ENCODE peak calls at places on chromosome 21, in nine cellular contexts. One of them, this sample, is unnamed.

GRCh38 chr21:42058631-42059111 is 12.4 kb upstream of the UMODL1 start:
- DNase-seq in Right ventricle myocardium superior: peak; percentile 26
- DNase-seq in GM13977: no peak
- DNase-seq in NCI-H748 treated with DMSO at 0.1 percent for 48 hours: no peak
- DNase-seq in hepatocyte: no peak
- DNase-seq in GF-D8: no peak
- DNase-seq in left colon: no peak
- DNase-seq in stimulated activated CD8-positive, alpha-beta memory T cell treated with anti-CD3 and anti-CD28 coated beads, Interleukin-7, amount 100 ng/mL, for 48 hours: no peak
- DNase-seq in upper lobe of right lung: peak; percentile 74
- DNase-seq in this sample: no peak

GRCh38 chr21:45163413-45164123 is 89.2 kb downstream of the ADARB1 start:
- DNase-seq in GM13977: no peak
- DNase-seq in hepatocyte: no peak
- DNase-seq in NCI-H748 treated with DMSO at 0.1 percent for 48 hours: no peak
- DNase-seq in left colon: no peak
- DNase-seq in GF-D8: no peak
- DNase-seq in upper lobe of right lung: no peak
- DNase-seq in Right ventricle myocardium superior: no peak
- DNase-seq in stimulated activated CD8-positive, alpha-beta memory T cell treated with anti-CD3 and anti-CD28 coated beads, Interleukin-7, amount 100 ng/mL, for 48 hours: no peak
- DNase-seq in this sample: no peak

GRCh38 chr21:39051561-39051949 is 131.7 kb downstream of the PSMG1 start:
- DNase-seq in GM13977: no peak
- DNase-seq in upper lobe of right lung: no peak
- DNase-seq in stimulated activated CD8-positive, alpha-beta memory T cell treated with anti-CD3 and anti-CD28 coated beads, Interleukin-7, amount 100 ng/mL, for 48 hours: no peak
- DNase-seq in hepatocyte: no peak
- DNase-seq in Right ventricle myocardium superior: no peak
- DNase-seq in left colon: no peak
- DNase-seq in NCI-H748 treated with DMSO at 0.1 percent for 48 hours: no peak
- DNase-seq in GF-D8: no peak
- DNase-seq in this sample: no peak

GRCh38 chr21:38234395-38235142 is 22.2 kb upstream of the KCNJ15 start:
- DNase-seq in NCI-H748 treated with DMSO at 0.1 percent for 48 hours: no peak
- DNase-seq in stimulated activated CD8-positive, alpha-beta memory T cell treated with anti-CD3 and anti-CD28 coated beads, Interleukin-7, amount 100 ng/mL, for 48 hours: no peak
- DNase-seq in Right ventricle myocardium superior: no peak
- DNase-seq in left colon: peak; percentile 15
- DNase-seq in GM13977: no peak
- DNase-seq in upper lobe of right lung: no peak
- DNase-seq in hepatocyte: peak; percentile 50
- DNase-seq in GF-D8: no peak
- DNase-seq in this sample: no peak

GRCh38 chr21:24197132-24197643 is 1410.1 kb downstream of the MRPL39 start:
- DNase-seq in GM13977: no peak
- DNase-seq in left colon: no peak
- DNase-seq in stimulated activated CD8-positive, alpha-beta memory T cell treated with anti-CD3 and anti-CD28 coated beads, Interleukin-7, amount 100 ng/mL, for 48 hours: no peak
- DNase-seq in upper lobe of right lung: no peak
- DNase-seq in NCI-H748 treated with DMSO at 0.1 percent for 48 hours: no peak
- DNase-seq in hepatocyte: no peak
- DNase-seq in GF-D8: no peak
- DNase-seq in Right ventricle myocardium superior: no peak
- DNase-seq in this sample: no peak

GRCh38 chr21:37266515-37267221 is 466 bp downstream of the VPS26C start:
- DNase-seq in NCI-H748 treated with DMSO at 0.1 percent for 48 hours: peak; percentile 61
- DNase-seq in GF-D8: no peak
- DNase-seq in Right ventricle myocardium superior: peak; percentile 69
- DNase-seq in left colon: peak; percentile 82
- DNase-seq in upper lobe of right lung: peak; percentile 87
- DNase-seq in GM13977: no peak
- DNase-seq in hepatocyte: peak; percentile 80
- DNase-seq in stimulated activated CD8-positive, alpha-beta memory T cell treated with anti-CD3 and anti-CD28 coated beads, Interleukin-7, amount 100 ng/mL, for 48 hours: peak; percentile 19
- DNase-seq in this sample: peak; percentile 95

GRCh38 chr21:31347435-31348032 is 3.5 kb upstream of the TIAM1 start:
- DNase-seq in stimulated activated CD8-positive, alpha-beta memory T cell treated with anti-CD3 and anti-CD28 coated beads, Interleukin-7, amount 100 ng/mL, for 48 hours: no peak
- DNase-seq in Right ventricle myocardium superior: no peak
- DNase-seq in GF-D8: no peak
- DNase-seq in hepatocyte: peak; percentile 40
- DNase-seq in NCI-H748 treated with DMSO at 0.1 percent for 48 hours: peak; percentile 15
- DNase-seq in left colon: no peak
- DNase-seq in upper lobe of right lung: no peak
- DNase-seq in GM13977: no peak
- DNase-seq in this sample: peak; percentile 33

GRCh38 chr21:34205811-34206635 is 132.6 kb downstream of the MRPS6 start:
- DNase-seq in upper lobe of right lung: no peak
- DNase-seq in GM13977: peak; percentile 49
- DNase-seq in hepatocyte: no peak
- DNase-seq in left colon: no peak
- DNase-seq in Right ventricle myocardium superior: no peak
- DNase-seq in stimulated activated CD8-positive, alpha-beta memory T cell treated with anti-CD3 and anti-CD28 coated beads, Interleukin-7, amount 100 ng/mL, for 48 hours: no peak
- DNase-seq in GF-D8: no peak
- DNase-seq in NCI-H748 treated with DMSO at 0.1 percent for 48 hours: peak; percentile 6
- DNase-seq in this sample: peak; percentile 99

GRCh38 chr21:36628096-36628495 is 70.8 kb upstream of the SIM2 start:
- DNase-seq in left colon: no peak
- DNase-seq in hepatocyte: no peak
- DNase-seq in stimulated activated CD8-positive, alpha-beta memory T cell treated with anti-CD3 and anti-CD28 coated beads, Interleukin-7, amount 100 ng/mL, for 48 hours: no peak
- DNase-seq in GF-D8: no peak
- DNase-seq in NCI-H748 treated with DMSO at 0.1 percent for 48 hours: no peak
- DNase-seq in GM13977: no peak
- DNase-seq in upper lobe of right lung: no peak
- DNase-seq in Right ventricle myocardium superior: no peak
- DNase-seq in this sample: no peak

GRCh38 chr21:42056468-42056867 is 14.6 kb upstream of the UMODL1 start:
- DNase-seq in stimulated activated CD8-positive, alpha-beta memory T cell treated with anti-CD3 and anti-CD28 coated beads, Interleukin-7, amount 100 ng/mL, for 48 hours: no peak
- DNase-seq in GM13977: no peak
- DNase-seq in left colon: peak; percentile 69
- DNase-seq in upper lobe of right lung: peak; percentile 61
- DNase-seq in hepatocyte: peak; percentile 44
- DNase-seq in GF-D8: no peak
- DNase-seq in Right ventricle myocardium superior: peak; percentile 31
- DNase-seq in NCI-H748 treated with DMSO at 0.1 percent for 48 hours: peak; percentile 56
- DNase-seq in this sample: peak; percentile 89

GRCh38 chr21:38166214-38166547 is 90.6 kb upstream of the KCNJ15 start:
- DNase-seq in GM13977: no peak
- DNase-seq in GF-D8: no peak
- DNase-seq in NCI-H748 treated with DMSO at 0.1 percent for 48 hours: no peak
- DNase-seq in left colon: no peak
- DNase-seq in hepatocyte: no peak
- DNase-seq in upper lobe of right lung: no peak
- DNase-seq in Right ventricle myocardium superior: no peak
- DNase-seq in stimulated activated CD8-positive, alpha-beta memory T cell treated with anti-CD3 and anti-CD28 coated beads, Interleukin-7, amount 100 ng/mL, for 48 hours: no peak
- DNase-seq in this sample: no peak

GRCh38 chr21:24759348-24760118 is 847.7 kb downstream of the MRPL39 start:
- DNase-seq in left colon: no peak
- DNase-seq in hepatocyte: no peak
- DNase-seq in NCI-H748 treated with DMSO at 0.1 percent for 48 hours: no peak
- DNase-seq in GF-D8: peak; percentile 22
- DNase-seq in GM13977: no peak
- DNase-seq in upper lobe of right lung: no peak
- DNase-seq in Right ventricle myocardium superior: no peak
- DNase-seq in stimulated activated CD8-positive, alpha-beta memory T cell treated with anti-CD3 and anti-CD28 coated beads, Interleukin-7, amount 100 ng/mL, for 48 hours: no peak
- DNase-seq in this sample: peak; percentile 27

GRCh38 chr21:32626633-32627196 is 14.5 kb upstream of the CFAP298 start:
- DNase-seq in Right ventricle myocardium superior: no peak
- DNase-seq in NCI-H748 treated with DMSO at 0.1 percent for 48 hours: no peak
- DNase-seq in stimulated activated CD8-positive, alpha-beta memory T cell treated with anti-CD3 and anti-CD28 coated beads, Interleukin-7, amount 100 ng/mL, for 48 hours: no peak
- DNase-seq in upper lobe of right lung: no peak
- DNase-seq in left colon: no peak
- DNase-seq in GM13977: no peak
- DNase-seq in GF-D8: no peak
- DNase-seq in hepatocyte: no peak
- DNase-seq in this sample: no peak

GRCh38 chr21:46171585-46171984 is 12.7 kb downstream of the SPATC1L start:
- DNase-seq in Right ventricle myocardium superior: no peak
- DNase-seq in upper lobe of right lung: no peak
- DNase-seq in GF-D8: no peak
- DNase-seq in left colon: no peak
- DNase-seq in NCI-H748 treated with DMSO at 0.1 percent for 48 hours: no peak
- DNase-seq in GM13977: no peak
- DNase-seq in stimulated activated CD8-positive, alpha-beta memory T cell treated with anti-CD3 and anti-CD28 coated beads, Interleukin-7, amount 100 ng/mL, for 48 hours: no peak
- DNase-seq in hepatocyte: no peak
- DNase-seq in this sample: no peak

This sample was measured in NCI-H69.